ENCODE peak calls at places on chromosome 3, in six cellular contexts. N, Y, K, A, F and P are unnamed samples.

GRCh38 chr3:13323822-13324221 is 96.3 kb downstream of the NUP210 start:
- DNase-seq in N (no peak), Y (no peak), K (no peak), A (no peak), F (no peak), P (no peak)

GRCh38 chr3:71456155-71456554 is 127.4 kb downstream of the FOXP1 start:
- DNase-seq in N (no peak), Y (no peak), K (no peak), A (no peak), F (no peak), P (no peak)

GRCh38 chr3:44976002-44976815 is at the start of the genes EXOSC7 and ZDHHC3:
- DNase-seq in N (peak; percentile 85), Y (peak; percentile 70), K (peak; percentile 94), A (peak; percentile 89), F (peak; percentile 37), P (peak; percentile 96)

GRCh38 chr3:150763841-150764483 is 993 bp upstream of the SIAH2 start:
- DNase-seq in N (peak; percentile 57), Y (peak; percentile 64), K (peak; percentile 85), A (peak; percentile 69), F (peak; percentile 27), P (peak; percentile 89)

GRCh38 chr3:47910777-47911440 is 105.3 kb downstream of the MAP4 start:
- DNase-seq in N (no peak), Y (peak; percentile 15), K (peak; percentile 29), A (no peak), F (no peak), P (no peak)

GRCh38 chr3:119849126-119849525 is 67.2 kb downstream of the NR1I2 start:
- DNase-seq in N (no peak), Y (no peak), K (no peak), A (no peak), F (no peak), P (no peak)

GRCh38 chr3:112302061-112302830 is 8.2 kb upstream of the SLC9C1 start:
- DNase-seq in N (peak; percentile 44), Y (no peak), K (peak; percentile 79), A (no peak), F (no peak), P (no peak)

GRCh38 chr3:197485143-197485542 is 70.6 kb downstream of the BDH1 start:
- DNase-seq in N (no peak), Y (no peak), K (no peak), A (no peak), F (no peak), P (no peak)

GRCh38 chr3:6120786-6121185 is 740.1 kb upstream of the GRM7 start:
- DNase-seq in N (no peak), Y (no peak), K (peak; percentile 6), A (no peak), F (no peak), P (no peak)

GRCh38 chr3:181947606-181948005 is 235.9 kb downstream of the SOX2 start:
- DNase-seq in N (no peak), Y (no peak), K (no peak), A (no peak), F (no peak), P (no peak)

GRCh38 chr3:72290859-72291641 is 506.1 kb upstream of the PROK2 start:
- DNase-seq in N (no peak), Y (no peak), K (no peak), A (no peak), F (no peak), P (no peak)

GRCh38 chr3:45943207-45943846 is at the start of gene CXCR6:
- DNase-seq in N (no peak), Y (no peak), K (no peak), A (no peak), F (no peak), P (no peak)

GRCh38 chr3:173921741-173922140 is 524.2 kb downstream of the NLGN1 start:
- DNase-seq in N (no peak), Y (no peak), K (no peak), A (no peak), F (no peak), P (no peak)

GRCh38 chr3:129506272-129506742 is 22.1 kb upstream of the RHO start:
- DNase-seq in N (no peak), Y (no peak), K (no peak), A (no peak), F (no peak), P (no peak)

GRCh38 chr3:152942366-152942765 is 107.4 kb downstream of the P2RY1 start:
- DNase-seq in N (no peak), Y (no peak), K (no peak), A (no peak), F (no peak), P (no peak)

GRCh38 chr3:71064288-71064975 is 519.1 kb downstream of the FOXP1 start:
- DNase-seq in N (no peak), Y (peak; percentile 33), K (no peak), A (no peak), F (no peak), P (peak; percentile 79)

GRCh38 chr3:16653712-16654111 is 48.5 kb upstream of the DAZL start:
- DNase-seq in N (no peak), Y (no peak), K (no peak), A (no peak), F (no peak), P (no peak)

GRCh38 chr3:156535162-156535627 is 19.7 kb downstream of the SSR3 start:
- DNase-seq in N (no peak), Y (peak; percentile 62), K (peak; percentile 93), A (peak; percentile 52), F (peak; percentile 51), P (no peak)

GRCh38 chr3:72123908-72124441 is 339.0 kb upstream of the PROK2 start:
- DNase-seq in N (no peak), Y (peak; percentile 55), K (peak; percentile 66), A (peak; percentile 36), F (peak; percentile 82), P (no peak)

GRCh38 chr3:15638193-15638890 is 36.8 kb downstream of the BTD start:
- DNase-seq in N (no peak), Y (no peak), K (peak; percentile 25), A (no peak), F (no peak), P (no peak)

GRCh38 chr3:141115752-141116541 is 64.8 kb downstream of the SPSB4 start:
- DNase-seq in N (peak; percentile 6), Y (no peak), K (peak; percentile 38), A (no peak), F (no peak), P (no peak)

GRCh38 chr3:47128110-47128509 is 35.8 kb downstream of the SETD2 start:
- DNase-seq in N (no peak), Y (no peak), K (no peak), A (no peak), F (no peak), P (no peak)

GRCh38 chr3:17023006-17023664 is 138.4 kb downstream of the PLCL2 start:
- DNase-seq in N (no peak), Y (no peak), K (no peak), A (no peak), F (no peak), P (no peak)

GRCh38 chr3:122151480-122151879 is 32.0 kb upstream of the CASR start:
- DNase-seq in N (no peak), Y (no peak), K (no peak), A (no peak), F (no peak), P (no peak)

GRCh38 chr3:43231276-43232000 is 54.9 kb upstream of the SNRK start:
- DNase-seq in N (no peak), Y (no peak), K (no peak), A (no peak), F (no peak), P (no peak)

GRCh38 chr3:71132995-71133730 is 450.4 kb downstream of the FOXP1 start:
- DNase-seq in N (no peak), Y (no peak), K (no peak), A (no peak), F (no peak), P (no peak)

GRCh38 chr3:12201813-12202212 is 43.1 kb upstream of the TIMP4 start:
- DNase-seq in N (no peak), Y (no peak), K (no peak), A (no peak), F (no peak), P (no peak)

GRCh38 chr3:47824541-47825473 is 21.9 kb downstream of the DHX30 start:
- DNase-seq in N (peak; percentile 90), Y (peak; percentile 89), K (peak; percentile 93), A (peak; percentile 75), F (no peak), P (peak; percentile 71)

GRCh38 chr3:23096041-23096440 is 107.1 kb upstream of the UBE2E2 start:
- DNase-seq in N (peak; percentile 38), Y (no peak), K (no peak), A (no peak), F (no peak), P (no peak)

GRCh38 chr3:115877647-115877934 is 254.3 kb downstream of the GAP43 start:
- DNase-seq in N (no peak), Y (no peak), K (no peak), A (no peak), F (no peak), P (no peak)

GRCh38 chr3:8629151-8630021 is 15.2 kb downstream of the SSUH2 start:
- DNase-seq in N (no peak), Y (peak; percentile 89), K (peak; percentile 80), A (no peak), F (peak; percentile 44), P (peak; percentile 19)

GRCh38 chr3:194133661-194134230 is 2.2 kb upstream of the HES1 start:
- DNase-seq in N (peak; percentile 65), Y (no peak), K (peak; percentile 82), A (peak; percentile 75), F (peak; percentile 56), P (peak; percentile 71)

GRCh38 chr3:182284793-182285192 is 508.5 kb upstream of the ATP11B start:
- DNase-seq in N (peak; percentile 53), Y (no peak), K (peak; percentile 6), A (no peak), F (no peak), P (no peak)

GRCh38 chr3:108042300-108042699 is 48.5 kb downstream of the CD47 start:
- DNase-seq in N (no peak), Y (no peak), K (no peak), A (no peak), F (no peak), P (no peak)
- H3K4me1 ChIP-seq in N (peaks cover 3% of the 10 kb centered on the region), Y (no peaks in the 10 kb centered on the region), K (peaks cover under 1% of the 10 kb centered on the region), A (peaks cover 9% of the 10 kb centered on the region), F (no peaks in the 10 kb centered on the region), P (no peaks in the 10 kb centered on the region)

GRCh38 chr3:108123326-108123725 is 32.5 kb upstream of the CD47 start:
- DNase-seq in N (no peak), Y (no peak), K (no peak), A (no peak), F (no peak), P (no peak)
- H3K27ac ChIP-seq in N (no peak overlapping the region), Y (no peak overlapping the region), K (no peak overlapping the region), A (no peak overlapping the region), F (no peak overlapping the region), P (no peak overlapping the region)

DNA sequence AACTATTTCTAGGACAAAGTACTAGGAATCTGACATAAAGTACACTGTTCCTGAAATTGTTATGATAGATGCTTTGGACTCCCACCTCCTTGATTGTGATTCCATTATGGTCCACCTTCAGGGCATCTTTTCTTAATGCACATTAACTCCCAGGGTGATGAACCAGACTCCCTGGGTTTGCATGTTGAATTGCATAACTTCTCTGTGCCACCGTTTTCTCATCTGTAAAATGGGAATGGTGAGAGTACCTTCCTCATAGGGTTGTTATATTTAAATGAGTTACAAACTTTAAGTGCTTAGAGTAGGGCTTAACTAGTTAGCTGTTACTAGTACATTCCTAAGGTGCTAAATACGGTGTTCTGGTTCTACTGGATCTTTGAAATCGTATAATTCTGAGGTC is 81.9 kb downstream of the CMSS1 start:
- DNase-seq in N (no peak), Y (no peak), K (no peak), A (no peak), F (no peak), P (no peak)
- H3K4me1 ChIP-seq in N (peaks cover 6% of the 10 kb centered on the region), Y (peaks cover 38% of the 10 kb centered on the region), K (peaks cover 21% of the 10 kb centered on the region), A (peaks cover 25% of the 10 kb centered on the region), F (peaks cover 20% of the 10 kb centered on the region), P (no peaks in the 10 kb centered on the region)

GRCh38 chr3:39125837-39126500 is 18.5 kb downstream of the TTC21A start:
- DNase-seq in N (no peak), Y (no peak), K (no peak), A (no peak), F (no peak), P (no peak)
- H3K27ac ChIP-seq in N (no peak overlapping the region), Y (peak overlapping the region; percentile 27), K (peak overlapping the region; percentile 83), A (no peak overlapping the region), F (no peak overlapping the region), P (no peak overlapping the region)